ENCODE peak calls at places on chromosomes 16 and 17, in eight cellular contexts. H is mucosa of descending colon, F is A549, M is GM12865, B is BJ, J is astrocyte of the hippocampus, R is H4, Z is NCI-H460. I is an unnamed sample.

GRCh38 chr17:28744802-28745051 is 916 bp downstream of the TRAF4 start:
- DNase-seq in H (no peak), F (no peak), M (no peak), B (no peak), J (no peak), R (no peak), Z (no peak), I (no peak)

GRCh38 chr17:5757306-5757907 is 173.1 kb upstream of the NLRP1 start:
- DNase-seq in H (no peak), F (no peak), M (no peak), B (no peak), J (no peak), R (no peak), Z (no peak), I (peak; percentile 37)

GRCh38 chr16:23145186-23145585 is 4.1 kb downstream of the USP31 start:
- DNase-seq in H (no peak), F (no peak), M (no peak), B (no peak), J (peak; percentile 44), R (no peak), Z (no peak), I (no peak)

GRCh38 chr16:81174644-81175324 is 63.7 kb upstream of the BCO1 start:
- DNase-seq in H (no peak), F (peak; percentile 52), M (no peak), B (no peak), J (peak; percentile 23), R (no peak), Z (no peak), I (no peak)

GRCh38 chr16:8776193-8776592 is 21.2 kb downstream of the TMEM186 start:
- DNase-seq in H (no peak), F (no peak), M (no peak), B (no peak), J (no peak), R (no peak), Z (no peak), I (no peak)

GRCh38 chr17:64178011-64178825 is 48.3 kb upstream of the ERN1 start:
- DNase-seq in H (no peak), F (no peak), M (no peak), B (no peak), J (peak; percentile 29), R (peak; percentile 66), Z (no peak), I (peak; percentile 39)

GRCh38 chr16:6020162-6020980 is 922.8 kb upstream of the EEF2KMT start:
- DNase-seq in H (no peak), F (no peak), M (no peak), B (no peak), J (peak; percentile 6), R (no peak), Z (no peak), I (peak; percentile 50)

GRCh38 chr17:77742579-77742978 is 215.9 kb upstream of the TNRC6C start:
- DNase-seq in H (no peak), F (no peak), M (no peak), B (no peak), J (no peak), R (no peak), Z (no peak), I (peak; percentile 74)

GRCh38 chr17:44502598-44503079 is 567 bp downstream of the GPATCH8 start:
- DNase-seq in H (peak; percentile 16), F (peak; percentile 36), M (peak; percentile 18), B (no peak), J (peak; percentile 43), R (no peak), Z (no peak), I (no peak)

GRCh38 chr16:89197633-89198416 is 2.5 kb downstream of the SLC22A31 start:
- DNase-seq in H (no peak), F (no peak), M (no peak), B (no peak), J (no peak), R (no peak), Z (no peak), I (no peak)

GRCh38 chr17:38451030-38451839 is 23.0 kb downstream of the ARHGAP23 start:
- DNase-seq in H (no peak), F (no peak), M (no peak), B (peak; percentile 56), J (peak; percentile 91), R (peak; percentile 73), Z (no peak), I (no peak)

GRCh38 chr16:11114366-11115164 is 141.4 kb downstream of the SOCS1 start:
- DNase-seq in H (no peak), F (no peak), M (peak; percentile 76), B (no peak), J (no peak), R (no peak), Z (no peak), I (no peak)

GRCh38 chr17:32805029-32805976 is 71.6 kb downstream of the MYO1D start:
- DNase-seq in H (no peak), F (no peak), M (no peak), B (no peak), J (no peak), R (no peak), Z (no peak), I (no peak)

GRCh38 chr17:63841350-63842172 is 924 bp downstream of the SMARCD2 start:
- DNase-seq in H (peak; percentile 72), F (no peak), M (peak; percentile 49), B (no peak), J (peak; percentile 62), R (no peak), Z (no peak), I (peak; percentile 78)